ENCODE peak calls at places on chromosomes 1 and 21, in six cellular contexts. Y is nephron progenitor cell, P is fibroblast of the aortic adventitia, R is heart right ventricle, E is endothelial cell, L is OCI-LY7. H is an unnamed sample.

GRCh38 chr21:46347791-46348381 is 23.9 kb downstream of the PCNT start:
- DNase-seq in Y (no peak), P (peak), R (peak), E (no peak), L (peak), H (no peak)

GRCh38 chr1:4463631-4464030 is 190.8 kb upstream of the AJAP1 start:
- DNase-seq in Y (no peak), P (no peak), R (no peak), E (no peak), L (no peak), H (no peak)

GRCh38 chr1:32204943-32205361 is 519 bp upstream of the IQCC start:
- DNase-seq in Y (no peak), P (no peak), R (no peak), E (no peak), L (no peak), H (no peak)

GRCh38 chr1:38006008-38006828 is 904 bp upstream of the FHL3 start:
- DNase-seq in Y (peak), P (no peak), R (peak), E (no peak), L (no peak), H (no peak)

GRCh38 chr1:56135069-56135863 is 444.1 kb downstream of the PLPP3 start:
- DNase-seq in Y (no peak), P (peak), R (no peak), E (no peak), L (no peak), H (peak)

GRCh38 chr1:199735660-199736059 is 291.9 kb upstream of the NR5A2 start:
- DNase-seq in Y (peak), P (no peak), R (no peak), E (no peak), L (no peak), H (no peak)

GRCh38 chr1:38696371-38696770 is 163.2 kb downstream of the RRAGC start:
- DNase-seq in Y (no peak), P (no peak), R (no peak), E (no peak), L (no peak), H (no peak)

GRCh38 chr1:34265396-34265795 is 88.7 kb downstream of the C1orf94 start:
- DNase-seq in Y (no peak), P (no peak), R (no peak), E (no peak), L (no peak), H (no peak)

GRCh38 chr21:34020005-34020847 is 53.2 kb upstream of the MRPS6 start:
- DNase-seq in Y (no peak), P (peak), R (no peak), E (no peak), L (peak), H (peak)

GRCh38 chr1:53616927-53617326 is 122.0 kb downstream of the GLIS1 start:
- DNase-seq in Y (no peak), P (peak), R (no peak), E (no peak), L (no peak), H (no peak)

GRCh38 chr1:225735252-225736149 is 42.1 kb upstream of the SRP9 start:
- DNase-seq in Y (peak), P (peak), R (peak), E (no peak), L (no peak), H (no peak)

GRCh38 chr1:26318338-26319064 is 743 bp downstream of the CD52 start:
- DNase-seq in Y (no peak), P (no peak), R (no peak), E (no peak), L (peak), H (no peak)

GRCh38 chr1:165755393-165756010 is 13.2 kb downstream of the TMCO1 start:
- DNase-seq in Y (no peak), P (no peak), R (no peak), E (no peak), L (no peak), H (no peak)

GRCh38 chr21:46634966-46635323 is 529 bp upstream of the PRMT2 start:
- DNase-seq in Y (no peak), P (peak), R (no peak), E (no peak), L (peak), H (peak)

GRCh38 chr1:54928327-54928726 is 41.3 kb upstream of the DHCR24 start:
- DNase-seq in Y (no peak), P (no peak), R (no peak), E (no peak), L (no peak), H (no peak)

GRCh38 chr1:188715566-188715965 is 1762.1 kb downstream of the BRINP3 start:
- DNase-seq in Y (no peak), P (no peak), R (no peak), E (no peak), L (no peak), H (no peak)

GRCh38 chr1:40638097-40639036 is 27.1 kb downstream of the RIMS3 start:
- DNase-seq in Y (no peak), P (no peak), R (no peak), E (no peak), L (no peak), H (no peak)

GRCh38 chr1:67648582-67649326 is 36.2 kb upstream of the GADD45A start:
- DNase-seq in Y (no peak), P (no peak), R (no peak), E (no peak), L (no peak), H (no peak)
- TF ChIP-seq CTCF in Y (no peak), P (no peak), R (no peak), E (no peak), L (peak), H (no peak)

GRCh38 chr1:171740987-171741871 is 636 bp downstream of the VAMP4 start:
- DNase-seq in Y (peak), P (peak), R (no peak), E (peak), L (peak), H (peak)
- TF ChIP-seq CTCF in Y (no peak), P (peak), R (peak), E (no peak), L (peak), H (no peak)

DNA sequence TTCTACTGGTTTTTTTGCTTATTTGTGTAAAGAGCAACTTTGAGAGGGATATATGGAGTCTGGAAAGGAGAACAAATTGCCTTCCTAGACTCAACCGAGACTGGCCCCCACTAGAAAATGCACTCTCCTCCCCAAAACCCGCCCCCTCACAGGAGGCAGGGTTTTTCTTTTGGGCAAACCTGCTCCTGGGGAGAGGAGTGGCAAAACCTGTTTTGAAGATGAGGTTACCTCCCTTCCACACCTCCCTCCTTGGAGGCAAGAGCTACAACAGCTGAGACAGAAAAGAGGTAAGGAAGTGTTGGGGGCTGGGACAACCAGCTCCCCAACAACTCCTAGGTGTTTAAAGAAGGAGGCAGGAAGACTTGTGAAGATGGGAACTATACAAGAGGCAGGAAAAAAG is at the start of gene BNIPL:
- DNase-seq in Y (no peak), P (no peak), R (no peak), E (no peak), L (no peak), H (no peak)
- TF ChIP-seq CTCF in Y (no peak), P (no peak), R (no peak), E (no peak), L (no peak), H (no peak)

GRCh38 chr1:175675017-175675416 is 68.4 kb downstream of the TNR start:
- DNase-seq in Y (no peak), P (no peak), R (no peak), E (no peak), L (no peak), H (no peak)
- TF ChIP-seq CTCF in Y (no peak), P (no peak), R (no peak), E (no peak), L (no peak), H (no peak)

GRCh38 chr1:201223852-201224670 is 33.4 kb downstream of the IGFN1 start:
- DNase-seq in Y (no peak), P (no peak), R (no peak), E (no peak), L (no peak), H (no peak)
- TF ChIP-seq CTCF in Y (no peak), P (no peak), R (no peak), E (no peak), L (no peak), H (no peak)

DNA sequence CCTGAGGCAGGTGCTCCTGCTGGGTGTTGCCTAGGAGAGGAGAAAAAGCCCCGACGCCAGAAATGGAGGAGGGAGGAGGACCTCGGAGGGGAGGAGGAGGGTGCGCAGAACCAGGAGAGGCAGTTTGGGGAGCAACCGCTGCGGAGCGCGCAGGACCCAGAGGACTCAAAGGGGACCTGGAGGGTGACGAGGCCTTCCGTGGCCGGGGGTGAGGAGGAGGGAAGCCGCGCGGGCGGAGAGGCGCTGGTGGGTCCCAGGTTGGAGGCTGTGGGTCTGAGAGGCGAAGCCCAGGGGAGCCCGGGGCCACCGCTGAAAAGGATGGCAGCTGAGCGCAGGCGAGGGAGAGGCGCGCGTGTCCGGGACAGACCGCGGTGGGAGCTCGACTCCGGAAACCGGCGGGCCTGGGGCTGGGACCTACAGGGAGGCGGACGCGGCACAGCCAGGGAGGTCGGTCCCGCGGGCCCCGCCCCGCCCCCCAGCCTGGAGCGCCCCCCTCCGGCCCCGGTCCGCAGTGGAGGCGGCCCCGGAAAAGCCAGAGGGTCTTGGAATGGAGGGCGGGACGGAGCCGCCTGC is 15.1 kb downstream of the RNF223 start:
- DNase-seq in Y (no peak), P (no peak), R (no peak), E (peak), L (no peak), H (no peak)
- TF ChIP-seq CTCF in Y (peak), P (peak), R (peak), E (peak), L (peak), H (peak)

DNA sequence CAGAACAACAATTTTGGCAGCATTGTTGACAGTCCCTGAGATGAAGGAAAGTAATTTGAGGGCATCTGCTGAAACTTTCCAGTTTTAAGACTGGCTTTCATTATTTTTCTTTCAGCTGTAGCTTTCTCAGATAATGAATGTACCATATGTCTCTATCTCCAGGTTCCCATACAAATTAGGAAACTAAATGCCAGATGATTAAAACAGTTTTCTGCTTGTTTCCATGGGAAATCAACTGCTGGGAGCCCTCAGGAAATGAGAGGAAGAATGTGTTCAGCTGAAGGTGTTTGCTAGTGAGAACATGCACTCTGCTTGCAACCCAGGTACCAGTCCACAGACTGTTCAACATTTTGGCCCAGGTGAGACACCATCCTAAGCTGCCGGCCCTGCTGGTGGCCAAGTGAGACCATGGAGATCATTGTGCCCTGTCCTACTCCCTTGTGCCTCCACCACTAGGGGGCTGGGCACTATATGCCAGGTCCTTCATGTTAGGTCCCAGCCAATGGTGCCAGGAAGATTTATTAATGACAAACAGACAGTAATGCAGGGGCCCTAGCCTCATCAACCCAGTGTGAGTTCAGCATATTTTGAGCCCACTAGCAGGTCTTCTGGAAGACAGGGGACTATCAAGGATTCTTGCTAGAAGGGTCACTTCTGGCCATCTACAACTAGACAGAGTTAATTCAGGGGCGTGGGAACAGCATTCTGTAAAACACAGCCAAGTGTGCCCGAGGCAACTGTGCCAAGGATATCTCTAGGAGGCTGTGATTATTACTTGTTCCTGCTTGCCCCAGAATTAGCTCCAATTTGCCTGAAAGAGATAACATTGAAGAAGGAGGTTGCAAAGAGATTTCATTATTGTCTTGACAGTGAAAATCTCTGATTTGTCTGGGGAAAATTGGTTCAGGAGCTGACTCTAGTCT is 17.0 kb upstream of the LRRC8C start:
- DNase-seq in Y (peak), P (no peak), R (no peak), E (peak), L (peak), H (no peak)
- TF ChIP-seq CTCF in Y (peak), P (peak), R (peak), E (no peak), L (peak), H (no peak)

GRCh38 chr1:143610196-143610595 is 361.6 kb downstream of the FAM72C start:
- DNase-seq in Y (no peak), P (no peak), R (no peak), E (no peak), L (no peak), H (no peak)

DNA sequence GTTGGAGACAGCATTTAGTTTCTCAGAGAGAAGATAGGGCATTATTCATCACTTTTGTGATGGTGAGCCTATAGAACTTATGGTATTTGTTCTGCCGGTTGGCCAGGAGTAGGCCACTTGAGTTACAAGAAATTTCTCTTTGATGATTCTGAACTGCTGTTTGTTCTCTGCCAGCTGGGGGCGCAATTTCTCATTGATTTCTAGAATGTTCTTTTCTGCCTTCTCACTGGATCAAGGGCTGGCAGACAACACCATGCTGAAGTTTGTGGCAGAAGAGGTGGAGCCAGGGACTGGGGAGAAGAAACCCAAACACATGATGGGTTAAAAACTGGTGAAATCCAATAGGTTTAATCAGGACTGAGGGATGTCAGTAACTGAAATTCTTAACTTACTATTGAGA is 360.6 kb downstream of the FAM72C start:
- DNase-seq in Y (no peak), P (peak), R (no peak), E (peak), L (peak), H (no peak)
- TF ChIP-seq CTCF in Y (no peak), P (no peak), R (no peak), E (peak), L (peak), H (no peak)

DNA sequence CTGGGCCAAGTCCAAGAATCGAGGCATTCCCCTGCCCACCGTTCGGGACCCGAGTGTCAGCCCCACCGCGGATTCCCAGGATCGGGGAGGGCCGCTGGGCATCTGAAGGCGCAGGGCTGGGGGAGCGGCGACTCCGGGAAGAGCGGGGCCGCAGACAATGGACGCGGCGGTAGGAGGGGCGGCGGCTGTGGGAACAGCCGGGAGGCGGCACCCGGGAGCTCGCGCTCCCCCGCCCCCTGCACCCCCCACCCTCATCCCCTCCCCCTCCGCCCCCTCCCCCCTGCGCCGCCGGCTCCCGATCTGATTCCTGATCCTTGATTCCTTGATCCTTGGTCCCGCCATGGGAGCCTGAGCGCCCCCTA is at the start of gene VANGL2:
- DNase-seq in Y (peak), P (no peak), R (peak), E (peak), L (peak), H (peak)
- TF ChIP-seq CTCF in Y (no peak), P (no peak), R (no peak), E (no peak), L (no peak), H (no peak)